ENCODE peak calls at places on chromosomes 13 and 19, in four cellular contexts. W is psoas muscle; D is EL; O is stimulated activated CD4-positive, alpha-beta T cell treated with anti-CD3 and anti-CD28 coated beads, Interleukin-2, amount 100 ng/mL, for 24 hours. X is an unnamed sample.

GRCh38 chr13:33610471-33611015 is 207.4 kb upstream of the RFC3 start:
- DNase-seq in D (no peak), W (peak; percentile 73), O (peak; percentile 66), X (peak; percentile 16)

GRCh38 chr19:2235396-2236284 is 489 bp downstream of the PLEKHJ1 start:
- DNase-seq in O (no peak), D (peak; percentile 25), W (no peak), X (no peak)

GRCh38 chr13:96052655-96053002 is 572 bp downstream of the UGGT2 start:
- DNase-seq in W (no peak), O (no peak), D (peak; percentile 64), X (peak; percentile 85)

GRCh38 chr13:25977216-25977615 is 74.6 kb downstream of the SHISA2 start:
- DNase-seq in O (no peak), W (no peak), D (no peak), X (no peak)

GRCh38 chr13:111337206-111337605 is 16.8 kb downstream of the TEX29 start:
- DNase-seq in D (peak; percentile 93), O (no peak), W (no peak), X (peak; percentile 65)

GRCh38 chr19:57241181-57241580 is 749 bp downstream of the ZNF805 start:
- DNase-seq in O (no peak), D (peak; percentile 6), W (no peak), X (peak; percentile 57)

GRCh38 chr19:49818691-49819331 is 722 bp downstream of the MED25 start:
- DNase-seq in W (no peak), O (no peak), D (no peak), X (peak; percentile 17)

GRCh38 chr19:8141726-8142524 is 7.5 kb downstream of the FBN3 start:
- DNase-seq in D (no peak), W (no peak), O (no peak), X (no peak)

GRCh38 chr13:45119469-45119989 is 781 bp upstream of the GTF2F2 start:
- DNase-seq in O (peak; percentile 65), D (peak; percentile 40), W (no peak), X (peak; percentile 67)

GRCh38 chr19:52993342-52994178 is 20.2 kb upstream of the ERVV-1 start:
- DNase-seq in W (peak; percentile 70), O (peak; percentile 73), D (peak; percentile 88), X (peak; percentile 79)

X was measured in iris pigment epithelial cell.